ENCODE peak calls at places on chromosomes 13 and 19, in ten cellular contexts. One of them, this sample, is unnamed.

GRCh38 chr13:25872871-25873607 is 178.8 kb downstream of the SHISA2 start:
- DNase-seq in GM12865: no peak
- DNase-seq in transverse colon: no peak
- DNase-seq in CD4-positive, alpha-beta memory T cell: no peak
- DNase-seq in heart right ventricle: no peak
- DNase-seq in testis: no peak
- DNase-seq in endodermal cell: no peak
- DNase-seq in heart left ventricle: no peak
- DNase-seq in GM23248: no peak
- DNase-seq in A549: no peak
- DNase-seq in this sample: no peak

GRCh38 chr19:34962945-34963530 is 991 bp downstream of the ZNF792 start:
- DNase-seq in heart left ventricle: peak; percentile 40
- DNase-seq in A549: no peak
- DNase-seq in CD4-positive, alpha-beta memory T cell: no peak
- DNase-seq in GM12865: no peak
- DNase-seq in testis: no peak
- DNase-seq in GM23248: peak; percentile 35
- DNase-seq in heart right ventricle: peak; percentile 22
- DNase-seq in transverse colon: no peak
- DNase-seq in endodermal cell: peak; percentile 54
- DNase-seq in this sample: no peak

GRCh38 chr19:40217921-40218890 is at the start of gene TTC9B:
- DNase-seq in GM12865: peak; percentile 23
- DNase-seq in transverse colon: no peak
- DNase-seq in CD4-positive, alpha-beta memory T cell: peak; percentile 42
- DNase-seq in GM23248: peak; percentile 60
- DNase-seq in testis: peak; percentile 37
- DNase-seq in A549: no peak
- DNase-seq in heart right ventricle: no peak
- DNase-seq in heart left ventricle: no peak
- DNase-seq in endodermal cell: peak; percentile 89
- DNase-seq in this sample: peak; percentile 38

GRCh38 chr13:45137501-45137880 is 17.2 kb downstream of the GTF2F2 start:
- DNase-seq in endodermal cell: no peak
- DNase-seq in heart right ventricle: no peak
- DNase-seq in CD4-positive, alpha-beta memory T cell: no peak
- DNase-seq in A549: no peak
- DNase-seq in GM23248: no peak
- DNase-seq in GM12865: no peak
- DNase-seq in heart left ventricle: no peak
- DNase-seq in transverse colon: no peak
- DNase-seq in testis: no peak
- DNase-seq in this sample: no peak

GRCh38 chr13:39266426-39266825 is 228.2 kb downstream of the NHLRC3 start:
- DNase-seq in heart right ventricle: no peak
- DNase-seq in CD4-positive, alpha-beta memory T cell: no peak
- DNase-seq in GM12865: no peak
- DNase-seq in endodermal cell: no peak
- DNase-seq in GM23248: no peak
- DNase-seq in testis: no peak
- DNase-seq in A549: no peak
- DNase-seq in transverse colon: no peak
- DNase-seq in heart left ventricle: no peak
- DNase-seq in this sample: no peak

GRCh38 chr13:95091755-95092154 is 209.5 kb downstream of the ABCC4 start:
- DNase-seq in GM12865: peak; percentile 12
- DNase-seq in endodermal cell: no peak
- DNase-seq in GM23248: no peak
- DNase-seq in CD4-positive, alpha-beta memory T cell: no peak
- DNase-seq in A549: no peak
- DNase-seq in testis: no peak
- DNase-seq in heart left ventricle: no peak
- DNase-seq in heart right ventricle: no peak
- DNase-seq in transverse colon: no peak
- DNase-seq in this sample: no peak

GRCh38 chr13:31431722-31432137 is 232.0 kb downstream of the B3GLCT start:
- DNase-seq in transverse colon: peak; percentile 52
- DNase-seq in CD4-positive, alpha-beta memory T cell: peak; percentile 20
- DNase-seq in heart left ventricle: peak; percentile 41
- DNase-seq in heart right ventricle: peak; percentile 22
- DNase-seq in GM23248: peak; percentile 62
- DNase-seq in endodermal cell: peak; percentile 85
- DNase-seq in A549: peak; percentile 13
- DNase-seq in testis: peak; percentile 73
- DNase-seq in GM12865: peak; percentile 61
- DNase-seq in this sample: peak; percentile 31

GRCh38 chr19:20247016-20247683 is 80.1 kb downstream of the ZNF486 start:
- DNase-seq in transverse colon: no peak
- DNase-seq in A549: no peak
- DNase-seq in GM12865: no peak
- DNase-seq in GM23248: peak; percentile 18
- DNase-seq in heart left ventricle: no peak
- DNase-seq in heart right ventricle: peak; percentile 35
- DNase-seq in CD4-positive, alpha-beta memory T cell: peak; percentile 32
- DNase-seq in endodermal cell: peak; percentile 84
- DNase-seq in testis: peak; percentile 72
- DNase-seq in this sample: peak; percentile 2

GRCh38 chr19:10735741-10736140 is 17.9 kb downstream of the DNM2 start:
- DNase-seq in heart left ventricle: no peak
- DNase-seq in GM23248: no peak
- DNase-seq in CD4-positive, alpha-beta memory T cell: no peak
- DNase-seq in transverse colon: no peak
- DNase-seq in A549: no peak
- DNase-seq in endodermal cell: no peak
- DNase-seq in testis: no peak
- DNase-seq in heart right ventricle: no peak
- DNase-seq in GM12865: no peak
- DNase-seq in this sample: no peak
- H3K4me3 ChIP-seq in heart left ventricle: no peak overlapping the region
- H3K4me3 ChIP-seq in GM23248: no peak overlapping the region
- H3K4me3 ChIP-seq in CD4-positive, alpha-beta memory T cell: no peak overlapping the region
- H3K4me3 ChIP-seq in transverse colon: no peak overlapping the region
- H3K4me3 ChIP-seq in A549: no peak overlapping the region
- H3K4me3 ChIP-seq in endodermal cell: no peak overlapping the region
- H3K4me3 ChIP-seq in testis: no peak overlapping the region
- H3K4me3 ChIP-seq in heart right ventricle: no peak overlapping the region
- H3K4me3 ChIP-seq in GM12865: no peak overlapping the region
- H3K4me3 ChIP-seq in this sample: no peak overlapping the region

GRCh38 chr19:14063100-14063499 is 1.2 kb upstream of the PALM3 start:
- DNase-seq in endodermal cell: no peak
- DNase-seq in transverse colon: no peak
- DNase-seq in GM12865: no peak
- DNase-seq in A549: no peak
- DNase-seq in testis: no peak
- DNase-seq in heart right ventricle: no peak
- DNase-seq in CD4-positive, alpha-beta memory T cell: no peak
- DNase-seq in heart left ventricle: no peak
- DNase-seq in GM23248: peak; percentile 56
- DNase-seq in this sample: no peak

GRCh38 chr19:14061751-14062557 is at the start of gene PALM3:
- DNase-seq in A549: no peak
- DNase-seq in GM12865: no peak
- DNase-seq in heart right ventricle: no peak
- DNase-seq in GM23248: no peak
- DNase-seq in CD4-positive, alpha-beta memory T cell: no peak
- DNase-seq in heart left ventricle: no peak
- DNase-seq in transverse colon: peak; percentile 35
- DNase-seq in testis: peak; percentile 59
- DNase-seq in endodermal cell: no peak
- DNase-seq in this sample: no peak

GRCh38 chr19:14062558-14062855 is 631 bp upstream of the PALM3 start:
- DNase-seq in heart left ventricle: no peak
- DNase-seq in CD4-positive, alpha-beta memory T cell: no peak
- DNase-seq in GM12865: no peak
- DNase-seq in endodermal cell: no peak
- DNase-seq in heart right ventricle: no peak
- DNase-seq in testis: no peak
- DNase-seq in transverse colon: no peak
- DNase-seq in GM23248: no peak
- DNase-seq in A549: no peak
- DNase-seq in this sample: no peak

GRCh38 chr19:14059652-14060155 is 2.2 kb downstream of the PALM3 start:
- DNase-seq in A549: no peak
- DNase-seq in CD4-positive, alpha-beta memory T cell: no peak
- DNase-seq in endodermal cell: no peak
- DNase-seq in testis: no peak
- DNase-seq in heart right ventricle: no peak
- DNase-seq in transverse colon: no peak
- DNase-seq in GM23248: no peak
- DNase-seq in GM12865: no peak
- DNase-seq in heart left ventricle: no peak
- DNase-seq in this sample: no peak

GRCh38 chr19:14061081-14061749 is 661 bp downstream of the PALM3 start:
- DNase-seq in CD4-positive, alpha-beta memory T cell: no peak
- DNase-seq in heart right ventricle: no peak
- DNase-seq in testis: no peak
- DNase-seq in GM12865: no peak
- DNase-seq in heart left ventricle: no peak
- DNase-seq in A549: no peak
- DNase-seq in endodermal cell: no peak
- DNase-seq in transverse colon: no peak
- DNase-seq in GM23248: peak; percentile 46
- DNase-seq in this sample: no peak
- H3K4me3 ChIP-seq in CD4-positive, alpha-beta memory T cell: no peak overlapping the region
- H3K4me3 ChIP-seq in heart right ventricle: no peak overlapping the region
- H3K4me3 ChIP-seq in testis: no peak overlapping the region
- H3K4me3 ChIP-seq in GM12865: no peak overlapping the region
- H3K4me3 ChIP-seq in heart left ventricle: no peak overlapping the region
- H3K4me3 ChIP-seq in A549: no peak overlapping the region
- H3K4me3 ChIP-seq in endodermal cell: no peak overlapping the region
- H3K4me3 ChIP-seq in transverse colon: no peak overlapping the region
- H3K4me3 ChIP-seq in GM23248: no peak overlapping the region
- H3K4me3 ChIP-seq in this sample: no peak overlapping the region

GRCh38 chr19:1233361-1233667 is 4.5 kb downstream of the CBARP start:
- DNase-seq in GM23248: no peak
- DNase-seq in heart right ventricle: no peak
- DNase-seq in heart left ventricle: no peak
- DNase-seq in CD4-positive, alpha-beta memory T cell: no peak
- DNase-seq in A549: no peak
- DNase-seq in testis: no peak
- DNase-seq in GM12865: no peak
- DNase-seq in endodermal cell: no peak
- DNase-seq in transverse colon: no peak
- DNase-seq in this sample: no peak

GRCh38 chr19:1232652-1233360 is 5.0 kb downstream of the CBARP start:
- DNase-seq in testis: peak; percentile 77
- DNase-seq in GM12865: no peak
- DNase-seq in endodermal cell: no peak
- DNase-seq in CD4-positive, alpha-beta memory T cell: no peak
- DNase-seq in GM23248: peak; percentile 40
- DNase-seq in heart left ventricle: peak; percentile 66
- DNase-seq in transverse colon: no peak
- DNase-seq in A549: no peak
- DNase-seq in heart right ventricle: no peak
- DNase-seq in this sample: no peak

GRCh38 chr19:1230585-1231489 is 7.0 kb downstream of the CBARP start:
- DNase-seq in endodermal cell: peak; percentile 81
- DNase-seq in heart right ventricle: no peak
- DNase-seq in CD4-positive, alpha-beta memory T cell: no peak
- DNase-seq in heart left ventricle: no peak
- DNase-seq in transverse colon: no peak
- DNase-seq in GM23248: no peak
- DNase-seq in A549: no peak
- DNase-seq in GM12865: no peak
- DNase-seq in testis: no peak
- DNase-seq in this sample: no peak

GRCh38 chr19:1231729-1232128 is 6.1 kb downstream of the CBARP start:
- DNase-seq in transverse colon: no peak
- DNase-seq in testis: no peak
- DNase-seq in GM23248: no peak
- DNase-seq in CD4-positive, alpha-beta memory T cell: no peak
- DNase-seq in endodermal cell: no peak
- DNase-seq in heart left ventricle: no peak
- DNase-seq in A549: no peak
- DNase-seq in GM12865: no peak
- DNase-seq in heart right ventricle: no peak
- DNase-seq in this sample: no peak

DNA sequence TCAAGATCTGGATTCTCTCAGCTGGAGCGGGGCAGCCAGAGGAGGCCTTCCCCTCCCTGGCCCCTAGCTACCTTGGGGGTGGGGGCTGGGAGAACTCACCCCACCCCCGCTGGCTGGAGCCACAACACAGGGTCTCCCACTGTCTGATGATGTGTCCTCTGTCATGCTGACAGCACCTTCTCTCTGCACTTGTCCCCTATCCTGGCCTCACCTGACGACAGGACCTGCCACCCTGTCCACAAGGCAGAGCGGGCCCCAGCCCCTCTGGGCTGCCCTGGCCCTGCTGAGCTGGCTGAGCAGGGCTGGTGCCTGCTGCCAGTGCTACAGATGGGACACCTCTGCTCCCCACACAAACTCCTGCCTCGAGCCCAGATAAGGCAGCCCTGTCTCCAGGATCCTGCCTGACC is 5.6 kb downstream of the CBARP start:
- DNase-seq in A549: no peak
- DNase-seq in GM23248: no peak
- DNase-seq in endodermal cell: no peak
- DNase-seq in CD4-positive, alpha-beta memory T cell: no peak
- DNase-seq in transverse colon: no peak
- DNase-seq in GM12865: no peak
- DNase-seq in testis: no peak
- DNase-seq in heart left ventricle: no peak
- DNase-seq in heart right ventricle: no peak
- DNase-seq in this sample: no peak
- H3K4me3 ChIP-seq in A549: no peak overlapping the region
- H3K4me3 ChIP-seq in GM23248: no peak overlapping the region
- H3K4me3 ChIP-seq in endodermal cell: no peak overlapping the region
- H3K4me3 ChIP-seq in CD4-positive, alpha-beta memory T cell: no peak overlapping the region
- H3K4me3 ChIP-seq in transverse colon: no peak overlapping the region
- H3K4me3 ChIP-seq in GM12865: no peak overlapping the region
- H3K4me3 ChIP-seq in testis: no peak overlapping the region
- H3K4me3 ChIP-seq in heart left ventricle: no peak overlapping the region
- H3K4me3 ChIP-seq in heart right ventricle: no peak overlapping the region
- H3K4me3 ChIP-seq in this sample: no peak overlapping the region

GRCh38 chr19:50476943-50477264 is 256 bp upstream of the GARIN5A start:
- DNase-seq in GM23248: no peak
- DNase-seq in transverse colon: no peak
- DNase-seq in GM12865: no peak
- DNase-seq in testis: no peak
- DNase-seq in heart right ventricle: no peak
- DNase-seq in CD4-positive, alpha-beta memory T cell: no peak
- DNase-seq in A549: no peak
- DNase-seq in heart left ventricle: no peak
- DNase-seq in endodermal cell: no peak
- DNase-seq in this sample: no peak

GRCh38 chr19:50476224-50476942 is at the start of the genes EMC10 and GARIN5A:
- DNase-seq in A549: peak; percentile 99
- DNase-seq in transverse colon: peak; percentile 94
- DNase-seq in heart left ventricle: peak; percentile 94
- DNase-seq in endodermal cell: peak; percentile 98
- DNase-seq in testis: peak; percentile 94
- DNase-seq in GM23248: peak; percentile 89
- DNase-seq in GM12865: peak; percentile 98
- DNase-seq in heart right ventricle: peak; percentile 92
- DNase-seq in CD4-positive, alpha-beta memory T cell: peak; percentile 95
- DNase-seq in this sample: peak; percentile 92

GRCh38 chr19:50475101-50475568 is 1.2 kb upstream of the EMC10 start:
- DNase-seq in CD4-positive, alpha-beta memory T cell: no peak
- DNase-seq in GM12865: no peak
- DNase-seq in GM23248: no peak
- DNase-seq in heart left ventricle: no peak
- DNase-seq in endodermal cell: no peak
- DNase-seq in A549: no peak
- DNase-seq in transverse colon: no peak
- DNase-seq in testis: no peak
- DNase-seq in heart right ventricle: no peak
- DNase-seq in this sample: no peak

GRCh38 chr19:50477751-50478515 is 1.3 kb upstream of the GARIN5A start:
- DNase-seq in heart right ventricle: no peak
- DNase-seq in transverse colon: no peak
- DNase-seq in GM23248: no peak
- DNase-seq in GM12865: no peak
- DNase-seq in endodermal cell: no peak
- DNase-seq in A549: no peak
- DNase-seq in testis: no peak
- DNase-seq in heart left ventricle: no peak
- DNase-seq in CD4-positive, alpha-beta memory T cell: no peak
- DNase-seq in this sample: no peak

GRCh38 chr19:50475736-50476223 is 527 bp upstream of the EMC10 start:
- DNase-seq in GM12865: no peak
- DNase-seq in heart right ventricle: no peak
- DNase-seq in transverse colon: no peak
- DNase-seq in A549: no peak
- DNase-seq in testis: no peak
- DNase-seq in CD4-positive, alpha-beta memory T cell: no peak
- DNase-seq in endodermal cell: no peak
- DNase-seq in heart left ventricle: no peak
- DNase-seq in GM23248: no peak
- DNase-seq in this sample: no peak
- H3K4me3 ChIP-seq in GM12865: no peak overlapping the region
- H3K4me3 ChIP-seq in heart right ventricle: peak overlapping the region; percentile 93
- H3K4me3 ChIP-seq in transverse colon: peak overlapping the region; percentile 80
- H3K4me3 ChIP-seq in A549: peak overlapping the region; percentile 86
- H3K4me3 ChIP-seq in testis: peak overlapping the region; percentile 88
- H3K4me3 ChIP-seq in CD4-positive, alpha-beta memory T cell: peak overlapping the region; percentile 85
- H3K4me3 ChIP-seq in endodermal cell: peak overlapping the region; percentile 91
- H3K4me3 ChIP-seq in heart left ventricle: peak overlapping the region; percentile 93
- H3K4me3 ChIP-seq in GM23248: no peak overlapping the region
- H3K4me3 ChIP-seq in this sample: no peak overlapping the region